ENCODE peak calls at places on chromosome 2, in four cellular contexts. C is GM13976, N is tibial nerve, S is lower lobe of right lung. H is an unnamed sample.
A peak's percentile ranks its signal among the peaks of the same experiment; 100 is the strongest.

GRCh38 chr2:213177685-213178084 is 26.3 kb upstream of the IKZF2 start:
- DNase-seq in S (no peak), C (no peak), N (no peak), H (no peak)

GRCh38 chr2:223786236-223786635 is 51.1 kb downstream of the AP1S3 start:
- DNase-seq in S (no peak), C (no peak), N (no peak), H (no peak)

GRCh38 chr2:52414596-52414995 is 1353.0 kb upstream of the CHAC2 start:
- DNase-seq in N (no peak), C (no peak), S (no peak), H (no peak)

GRCh38 chr2:86383844-86384243 is 46.4 kb upstream of the REEP1 start:
- DNase-seq in C (no peak), N (no peak), S (no peak), H (no peak)

GRCh38 chr2:157572725-157573124 is 55.9 kb downstream of the ACVR1C start:
- DNase-seq in S (no peak), N (no peak), C (no peak), H (no peak)

GRCh38 chr2:153386481-153386891 is 92.1 kb downstream of the RPRM start:
- DNase-seq in C (no peak), N (no peak), S (no peak), H (no peak)

GRCh38 chr2:5111581-5111980 is 580.6 kb upstream of the SOX11 start:
- DNase-seq in S (no peak), C (no peak), N (no peak), H (no peak)

GRCh38 chr2:121095257-121096080 is 189.5 kb downstream of the TFCP2L1 start:
- DNase-seq in C (peak; percentile 73), N (no peak), S (peak; percentile 84), H (peak; percentile 75)

GRCh38 chr2:71454221-71455010 is 1.1 kb downstream of the DYSF start:
- DNase-seq in S (no peak), C (no peak), N (no peak), H (peak; percentile 91)

GRCh38 chr2:101012706-101013181 is 10.7 kb downstream of the RPL31 start:
- DNase-seq in N (no peak), C (no peak), S (no peak), H (no peak)

GRCh38 chr2:134722728-134723127 is 3.9 kb upstream of the TMEM163 start:
- DNase-seq in N (no peak), S (no peak), C (no peak), H (no peak)

GRCh38 chr2:137467246-137467862 is 496.9 kb upstream of the HNMT start:
- DNase-seq in N (no peak), C (peak; percentile 9), S (no peak), H (no peak)

GRCh38 chr2:58202409-58202808 is 38.7 kb downstream of the FANCL start:
- DNase-seq in S (no peak), N (no peak), C (no peak), H (no peak)

GRCh38 chr2:9629222-9630000 is 1.4 kb downstream of the YWHAQ start:
- DNase-seq in N (no peak), C (no peak), S (no peak), H (no peak)

GRCh38 chr2:30808695-30809094 is 1.4 kb upstream of the CAPN13 start:
- DNase-seq in C (no peak), N (no peak), S (no peak), H (no peak)

GRCh38 chr2:207635468-207636200 is 10.4 kb upstream of the METTL21A start:
- DNase-seq in N (no peak), S (no peak), C (no peak), H (no peak)

GRCh38 chr2:26043862-26044736 is 10.2 kb downstream of the RAB10 start:
- DNase-seq in C (peak; percentile 54), S (peak; percentile 56), N (no peak), H (peak; percentile 74)

GRCh38 chr2:7732497-7732896 is 815.3 kb downstream of the RNF144A start:
- DNase-seq in S (no peak), C (no peak), N (no peak), H (no peak)

GRCh38 chr2:1505031-1505441 is 91.8 kb downstream of the TPO start:
- DNase-seq in S (peak; percentile 24), C (no peak), N (peak; percentile 7), H (no peak)

GRCh38 chr2:44850016-44850415 is 91.5 kb upstream of the SIX3 start:
- DNase-seq in S (no peak), C (no peak), N (no peak), H (no peak)

GRCh38 chr2:66014450-66014849 is 420.5 kb upstream of the MEIS1 start:
- DNase-seq in C (no peak), N (no peak), S (no peak), H (no peak)

GRCh38 chr2:179393481-179393880 is 128.8 kb upstream of the SESTD1 start:
- DNase-seq in C (no peak), S (no peak), N (no peak), H (no peak)

GRCh38 chr2:269356-270030 is 4.7 kb downstream of the ACP1 start:
- DNase-seq in N (no peak), C (no peak), S (no peak), H (no peak)

GRCh38 chr2:74415762-74416395 is 5.5 kb downstream of the C2orf81 start:
- DNase-seq in S (no peak), C (no peak), N (no peak), H (no peak)

GRCh38 chr2:176415156-176415870 is 146.1 kb downstream of the MTX2 start:
- DNase-seq in N (no peak), C (no peak), S (no peak), H (no peak)

GRCh38 chr2:98569197-98569793 is 39.0 kb downstream of the COA5 start:
- DNase-seq in N (no peak), C (peak; percentile 87), S (peak; percentile 65), H (peak; percentile 39)

GRCh38 chr2:161219213-161219612 is 59.0 kb downstream of the TANK start:
- DNase-seq in S (no peak), N (no peak), C (no peak), H (no peak)

GRCh38 chr2:161228511-161229240 is 68.4 kb downstream of the TANK start:
- DNase-seq in C (no peak), N (no peak), S (no peak), H (no peak)

GRCh38 chr2:161217597-161218185 is 57.5 kb downstream of the TANK start:
- DNase-seq in S (no peak), C (no peak), N (no peak), H (no peak)

DNA sequence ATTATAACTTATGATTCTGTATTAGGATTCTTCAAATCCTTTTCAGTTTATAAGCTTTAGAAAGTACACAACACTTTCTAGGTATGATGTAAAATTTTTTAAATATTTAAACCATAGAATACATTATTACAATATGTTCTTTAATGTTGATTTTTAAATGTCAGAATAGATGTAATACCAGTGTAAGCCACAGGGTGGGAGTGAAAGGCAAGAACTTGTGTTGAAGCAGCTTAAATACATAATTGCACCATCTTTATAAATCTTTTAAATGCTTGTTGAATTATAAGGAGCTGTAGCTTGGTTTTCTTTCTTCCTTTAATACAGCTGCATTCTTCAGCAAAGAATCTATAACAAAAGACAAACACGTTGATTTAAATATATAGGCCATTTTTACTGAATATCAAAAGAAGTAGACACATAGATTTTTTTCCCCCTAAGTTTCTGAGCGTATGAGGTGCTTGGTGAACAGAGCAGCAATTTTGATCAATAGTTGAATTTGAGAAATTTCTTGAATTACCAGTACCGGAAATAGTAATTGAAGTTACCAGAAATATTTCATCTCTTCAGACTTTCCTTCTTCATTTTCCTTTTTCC is 63.0 kb downstream of the TANK start:
- DNase-seq in N (no peak), C (no peak), S (no peak), H (no peak)
- TF ChIP-seq CTCF in N (peak; percentile 66), C (peak; percentile 52), S (peak; percentile 67), H (peak; percentile 81)

DNA sequence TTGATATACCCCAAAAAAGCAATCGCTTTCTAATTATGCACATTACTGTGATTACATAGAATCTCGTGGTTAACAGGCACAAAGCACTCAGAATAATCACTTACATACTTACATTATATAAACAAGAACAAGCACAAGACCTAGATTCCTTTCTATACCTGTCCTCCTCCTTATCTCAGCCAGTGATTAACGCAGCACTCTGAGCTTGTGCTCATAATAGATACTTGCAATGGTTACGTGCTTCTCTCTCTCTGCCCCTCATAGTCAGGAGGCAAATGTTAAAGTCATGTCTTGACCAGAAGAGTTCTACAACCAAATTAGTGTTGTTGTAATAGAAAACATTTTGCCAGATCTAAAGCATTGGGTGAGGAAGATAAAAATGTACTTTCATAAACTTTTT is 342.2 kb upstream of the PKDCC start:
- DNase-seq in S (no peak), C (no peak), N (no peak), H (no peak)
- TF ChIP-seq CTCF in S (no peak), C (no peak), N (no peak), H (no peak)

GRCh38 chr2:47021301-47022009 is 105.8 kb upstream of the MCFD2 start:
- DNase-seq in S (no peak), N (no peak), C (no peak), H (no peak)

GRCh38 chr2:47017541-47017940 is 101.9 kb upstream of the MCFD2 start:
- DNase-seq in S (no peak), C (no peak), N (no peak), H (no peak)

GRCh38 chr2:47019532-47019931 is 103.9 kb upstream of the MCFD2 start:
- DNase-seq in C (no peak), S (no peak), N (no peak), H (no peak)

GRCh38 chr2:47022399-47022798 is 106.8 kb upstream of the MCFD2 start:
- DNase-seq in S (no peak), N (no peak), C (no peak), H (no peak)

DNA sequence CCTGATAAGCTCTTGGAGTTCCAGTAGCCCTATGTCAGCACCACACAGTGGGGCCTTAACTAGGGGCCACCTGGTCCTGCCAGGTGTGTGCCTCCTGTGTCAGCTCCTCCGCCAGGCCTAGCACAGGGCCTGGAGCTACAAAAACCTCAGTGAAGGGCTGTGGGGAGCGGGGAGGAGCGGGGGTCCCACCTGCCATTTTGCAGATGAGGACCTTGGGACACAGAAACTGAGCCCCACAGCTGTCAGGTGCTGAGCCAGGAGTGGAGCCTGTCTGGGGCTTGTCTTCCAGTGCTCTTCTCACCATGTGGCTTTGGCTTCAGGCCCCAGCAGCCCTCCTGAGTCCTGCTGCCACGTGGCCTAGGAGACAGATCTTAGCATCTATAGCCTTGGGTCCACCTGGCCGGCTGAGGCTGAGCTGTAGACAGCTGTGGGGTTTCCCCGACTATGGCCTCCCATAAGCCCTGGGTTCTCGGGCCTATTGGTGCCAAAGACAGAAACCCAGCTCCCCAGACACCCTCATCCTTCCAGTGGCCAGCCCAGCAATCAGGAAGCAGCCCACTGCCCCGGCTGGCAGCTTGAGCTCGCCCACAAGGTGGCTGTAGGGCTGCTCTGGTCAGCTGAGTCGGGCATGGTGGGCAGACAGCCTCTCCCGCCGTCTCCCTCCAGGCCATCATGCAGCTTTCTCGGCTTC is 104.5 kb upstream of the MCFD2 start:
- DNase-seq in C (no peak), N (no peak), S (no peak), H (no peak)
- TF ChIP-seq CTCF in C (no peak), N (no peak), S (no peak), H (no peak)

DNA sequence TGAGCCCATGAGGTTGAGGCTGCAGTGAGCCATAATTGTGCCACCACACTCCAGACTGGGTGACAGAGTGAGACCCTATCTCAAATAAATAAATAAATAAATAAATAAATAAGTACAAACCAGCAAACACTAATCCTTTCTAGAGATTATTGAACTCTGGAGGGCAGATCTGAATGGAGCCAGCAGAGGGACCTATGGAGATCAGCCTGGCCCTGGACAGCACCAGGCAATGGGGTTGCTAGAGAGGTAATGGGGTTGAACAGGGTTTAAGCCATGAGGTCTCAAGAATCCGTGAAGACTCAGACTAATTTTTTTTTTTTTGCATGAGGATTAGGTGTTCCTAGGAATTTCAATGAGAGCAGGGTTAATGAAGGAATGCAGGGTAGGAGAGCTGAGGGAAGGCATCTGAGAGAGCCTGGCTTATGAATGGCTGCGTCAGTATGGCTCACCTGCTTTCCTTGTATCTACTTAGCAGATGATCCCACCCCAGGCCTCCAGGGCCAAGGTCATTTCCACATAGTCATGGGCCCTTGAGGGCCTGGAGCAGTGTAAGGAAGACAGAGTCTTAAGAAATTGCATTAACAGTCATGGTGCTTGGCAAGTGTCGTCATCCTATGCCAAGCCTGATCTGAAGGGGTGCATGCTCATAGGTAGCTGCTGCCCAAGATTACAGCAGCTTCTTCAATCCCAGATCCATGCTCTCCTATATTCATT is 34.6 kb upstream of the IL37 start:
- DNase-seq in C (no peak), N (no peak), S (no peak), H (no peak)
- TF ChIP-seq CTCF in C (no peak), N (no peak), S (no peak), H (no peak)

H was measured in psoas muscle.